ENCODE peak calls at places on chromosome 19, in five cellular contexts. One of them, this sample, is unnamed.

GRCh38 chr19:4586691-4587090 is 27.2 kb upstream of the SEMA6B start:
- DNase-seq in breast epithelium: no peak
- DNase-seq in mucosa of descending colon: no peak
- DNase-seq in bronchial epithelial cell: no peak
- DNase-seq in cardiac fibroblast: no peak
- DNase-seq in this sample: no peak

GRCh38 chr19:46023311-46023779 is 492 bp upstream of the PGLYRP1 start:
- DNase-seq in breast epithelium: no peak
- DNase-seq in mucosa of descending colon: no peak
- DNase-seq in bronchial epithelial cell: no peak
- DNase-seq in cardiac fibroblast: no peak
- DNase-seq in this sample: no peak

GRCh38 chr19:42657551-42657950 is 62.8 kb upstream of the CEACAM8 start:
- DNase-seq in breast epithelium: no peak
- DNase-seq in mucosa of descending colon: no peak
- DNase-seq in bronchial epithelial cell: peak; percentile 41
- DNase-seq in cardiac fibroblast: peak; percentile 49
- DNase-seq in this sample: peak; percentile 12

GRCh38 chr19:47540748-47541147 is 25.9 kb upstream of the NAPA start:
- DNase-seq in breast epithelium: no peak
- DNase-seq in mucosa of descending colon: no peak
- DNase-seq in bronchial epithelial cell: peak; percentile 11
- DNase-seq in cardiac fibroblast: peak; percentile 53
- DNase-seq in this sample: no peak

GRCh38 chr19:55149078-55150003 is at the start of gene TNNT1:
- DNase-seq in breast epithelium: no peak
- DNase-seq in mucosa of descending colon: no peak
- DNase-seq in bronchial epithelial cell: no peak
- DNase-seq in cardiac fibroblast: no peak
- DNase-seq in this sample: peak; percentile 20

GRCh38 chr19:13025819-13026477 is 30.7 kb downstream of the NFIX start:
- DNase-seq in breast epithelium: no peak
- DNase-seq in mucosa of descending colon: no peak
- DNase-seq in bronchial epithelial cell: no peak
- DNase-seq in cardiac fibroblast: no peak
- DNase-seq in this sample: no peak

GRCh38 chr19:8025321-8025720 is 19.9 kb upstream of the ELAVL1 start:
- DNase-seq in breast epithelium: no peak
- DNase-seq in mucosa of descending colon: no peak
- DNase-seq in bronchial epithelial cell: no peak
- DNase-seq in cardiac fibroblast: no peak
- DNase-seq in this sample: no peak

GRCh38 chr19:47663911-47664771 is 49.1 kb upstream of the EHD2 start:
- DNase-seq in breast epithelium: peak; percentile 66
- DNase-seq in mucosa of descending colon: peak; percentile 55
- DNase-seq in bronchial epithelial cell: peak; percentile 90
- DNase-seq in cardiac fibroblast: peak; percentile 99
- DNase-seq in this sample: peak; percentile 52

GRCh38 chr19:28454083-28454482 is 758.9 kb downstream of the UQCRFS1 start:
- DNase-seq in breast epithelium: no peak
- DNase-seq in mucosa of descending colon: no peak
- DNase-seq in bronchial epithelial cell: peak; percentile 17
- DNase-seq in cardiac fibroblast: peak; percentile 15
- DNase-seq in this sample: no peak

GRCh38 chr19:3573162-3573857 is 566 bp downstream of the HMG20B start:
- DNase-seq in breast epithelium: no peak
- DNase-seq in mucosa of descending colon: peak; percentile 41
- DNase-seq in bronchial epithelial cell: no peak
- DNase-seq in cardiac fibroblast: no peak
- DNase-seq in this sample: no peak

GRCh38 chr19:7658219-7658686 is 10.6 kb upstream of the RETN start:
- DNase-seq in breast epithelium: no peak
- DNase-seq in mucosa of descending colon: no peak
- DNase-seq in bronchial epithelial cell: no peak
- DNase-seq in cardiac fibroblast: no peak
- DNase-seq in this sample: no peak

GRCh38 chr19:7862413-7862951 is 11.7 kb downstream of the PRR36 start:
- DNase-seq in breast epithelium: peak; percentile 65
- DNase-seq in mucosa of descending colon: peak; percentile 83
- DNase-seq in bronchial epithelial cell: peak; percentile 29
- DNase-seq in cardiac fibroblast: peak; percentile 26
- DNase-seq in this sample: no peak

GRCh38 chr19:28715157-28715556 is 497.8 kb downstream of the UQCRFS1 start:
- DNase-seq in breast epithelium: no peak
- DNase-seq in mucosa of descending colon: no peak
- DNase-seq in bronchial epithelial cell: no peak
- DNase-seq in cardiac fibroblast: no peak
- DNase-seq in this sample: no peak

GRCh38 chr19:11045536-11045935 is 43.7 kb upstream of the LDLR start:
- DNase-seq in breast epithelium: no peak
- DNase-seq in mucosa of descending colon: no peak
- DNase-seq in bronchial epithelial cell: no peak
- DNase-seq in cardiac fibroblast: no peak
- DNase-seq in this sample: no peak

GRCh38 chr19:5128932-5129389 is 160.0 kb downstream of the KDM4B start:
- DNase-seq in breast epithelium: no peak
- DNase-seq in mucosa of descending colon: no peak
- DNase-seq in bronchial epithelial cell: no peak
- DNase-seq in cardiac fibroblast: no peak
- DNase-seq in this sample: no peak

GRCh38 chr19:45171211-45171623 is 6.8 kb downstream of the TRAPPC6A start:
- DNase-seq in breast epithelium: no peak
- DNase-seq in mucosa of descending colon: no peak
- DNase-seq in bronchial epithelial cell: no peak
- DNase-seq in cardiac fibroblast: peak; percentile 22
- DNase-seq in this sample: no peak

GRCh38 chr19:13918726-13919411 is 12.9 kb downstream of the CC2D1A start:
- DNase-seq in breast epithelium: no peak
- DNase-seq in mucosa of descending colon: no peak
- DNase-seq in bronchial epithelial cell: no peak
- DNase-seq in cardiac fibroblast: no peak
- DNase-seq in this sample: no peak

GRCh38 chr19:55549500-55550320 is 4.4 kb upstream of the SBK3 start:
- DNase-seq in breast epithelium: no peak
- DNase-seq in mucosa of descending colon: peak; percentile 27
- DNase-seq in bronchial epithelial cell: peak; percentile 88
- DNase-seq in cardiac fibroblast: peak; percentile 94
- DNase-seq in this sample: peak; percentile 56

GRCh38 chr19:38587562-38587961 is 30.2 kb downstream of the MAP4K1 start:
- DNase-seq in breast epithelium: no peak
- DNase-seq in mucosa of descending colon: no peak
- DNase-seq in bronchial epithelial cell: no peak
- DNase-seq in cardiac fibroblast: no peak
- DNase-seq in this sample: no peak

GRCh38 chr19:37218592-37218935 is 550 bp downstream of the ZNF383 start:
- DNase-seq in breast epithelium: no peak
- DNase-seq in mucosa of descending colon: peak; percentile 9
- DNase-seq in bronchial epithelial cell: no peak
- DNase-seq in cardiac fibroblast: no peak
- DNase-seq in this sample: no peak

GRCh38 chr19:10379880-10380310 is 477 bp downstream of the TYK2 start:
- DNase-seq in breast epithelium: no peak
- DNase-seq in mucosa of descending colon: no peak
- DNase-seq in bronchial epithelial cell: no peak
- DNase-seq in cardiac fibroblast: no peak
- DNase-seq in this sample: no peak

GRCh38 chr19:15123900-15124299 is 16.7 kb downstream of the SYDE1 start:
- DNase-seq in breast epithelium: peak; percentile 76
- DNase-seq in mucosa of descending colon: peak; percentile 45
- DNase-seq in bronchial epithelial cell: no peak
- DNase-seq in cardiac fibroblast: no peak
- DNase-seq in this sample: no peak

GRCh38 chr19:6227941-6228325 is 51.8 kb downstream of the MLLT1 start:
- DNase-seq in breast epithelium: no peak
- DNase-seq in mucosa of descending colon: no peak
- DNase-seq in bronchial epithelial cell: no peak
- DNase-seq in cardiac fibroblast: no peak
- DNase-seq in this sample: no peak

GRCh38 chr19:46951236-46951986 is 68.2 kb upstream of the NPAS1 start:
- DNase-seq in breast epithelium: no peak
- DNase-seq in mucosa of descending colon: peak; percentile 91
- DNase-seq in bronchial epithelial cell: peak; percentile 97
- DNase-seq in cardiac fibroblast: peak; percentile 91
- DNase-seq in this sample: peak; percentile 22

GRCh38 chr19:55676384-55676783 is 1.4 kb downstream of the EPN1 start:
- DNase-seq in breast epithelium: no peak
- DNase-seq in mucosa of descending colon: no peak
- DNase-seq in bronchial epithelial cell: peak; percentile 30
- DNase-seq in cardiac fibroblast: peak; percentile 32
- DNase-seq in this sample: no peak

GRCh38 chr19:27774827-27775226 is 1438.1 kb downstream of the UQCRFS1 start:
- DNase-seq in breast epithelium: no peak
- DNase-seq in mucosa of descending colon: no peak
- DNase-seq in bronchial epithelial cell: no peak
- DNase-seq in cardiac fibroblast: peak; percentile 29
- DNase-seq in this sample: no peak

GRCh38 chr19:19267305-19267704 is 5.8 kb downstream of the TM6SF2 start:
- DNase-seq in breast epithelium: no peak
- DNase-seq in mucosa of descending colon: no peak
- DNase-seq in bronchial epithelial cell: no peak
- DNase-seq in cardiac fibroblast: no peak
- DNase-seq in this sample: no peak
- TF ChIP-seq CTCF in breast epithelium: no peak
- TF ChIP-seq CTCF in mucosa of descending colon: no peak
- TF ChIP-seq CTCF in bronchial epithelial cell: no peak
- TF ChIP-seq CTCF in cardiac fibroblast: no peak
- TF ChIP-seq CTCF in this sample: no peak

GRCh38 chr19:18063463-18063862 is 23.3 kb downstream of the IL12RB1 start:
- DNase-seq in breast epithelium: no peak
- DNase-seq in mucosa of descending colon: no peak
- DNase-seq in bronchial epithelial cell: peak; percentile 16
- DNase-seq in cardiac fibroblast: peak; percentile 32
- DNase-seq in this sample: no peak
- TF ChIP-seq CTCF in breast epithelium: no peak
- TF ChIP-seq CTCF in mucosa of descending colon: no peak
- TF ChIP-seq CTCF in bronchial epithelial cell: peak; percentile 19
- TF ChIP-seq CTCF in cardiac fibroblast: no peak
- TF ChIP-seq CTCF in this sample: no peak

GRCh38 chr19:17002455-17002854 is 24.2 kb downstream of the CPAMD8 start:
- DNase-seq in breast epithelium: no peak
- DNase-seq in mucosa of descending colon: no peak
- DNase-seq in bronchial epithelial cell: no peak
- DNase-seq in cardiac fibroblast: no peak
- DNase-seq in this sample: no peak
- TF ChIP-seq CTCF in breast epithelium: no peak
- TF ChIP-seq CTCF in mucosa of descending colon: no peak
- TF ChIP-seq CTCF in bronchial epithelial cell: no peak
- TF ChIP-seq CTCF in cardiac fibroblast: no peak
- TF ChIP-seq CTCF in this sample: no peak

GRCh38 chr19:23283925-23284324 is 33.7 kb upstream of the ZNF724 start:
- DNase-seq in breast epithelium: peak; percentile 61
- DNase-seq in mucosa of descending colon: peak; percentile 80
- DNase-seq in bronchial epithelial cell: peak; percentile 15
- DNase-seq in cardiac fibroblast: peak; percentile 67
- DNase-seq in this sample: peak; percentile 32

GRCh38 chr19:23285948-23286347 is 35.8 kb upstream of the ZNF724 start:
- DNase-seq in breast epithelium: no peak
- DNase-seq in mucosa of descending colon: no peak
- DNase-seq in bronchial epithelial cell: no peak
- DNase-seq in cardiac fibroblast: no peak
- DNase-seq in this sample: no peak

GRCh38 chr19:23281663-23282276 is 31.6 kb upstream of the ZNF724 start:
- DNase-seq in breast epithelium: no peak
- DNase-seq in mucosa of descending colon: no peak
- DNase-seq in bronchial epithelial cell: no peak
- DNase-seq in cardiac fibroblast: no peak
- DNase-seq in this sample: no peak

GRCh38 chr19:23287620-23288019 is 37.4 kb upstream of the ZNF724 start:
- DNase-seq in breast epithelium: no peak
- DNase-seq in mucosa of descending colon: no peak
- DNase-seq in bronchial epithelial cell: no peak
- DNase-seq in cardiac fibroblast: no peak
- DNase-seq in this sample: no peak

DNA sequence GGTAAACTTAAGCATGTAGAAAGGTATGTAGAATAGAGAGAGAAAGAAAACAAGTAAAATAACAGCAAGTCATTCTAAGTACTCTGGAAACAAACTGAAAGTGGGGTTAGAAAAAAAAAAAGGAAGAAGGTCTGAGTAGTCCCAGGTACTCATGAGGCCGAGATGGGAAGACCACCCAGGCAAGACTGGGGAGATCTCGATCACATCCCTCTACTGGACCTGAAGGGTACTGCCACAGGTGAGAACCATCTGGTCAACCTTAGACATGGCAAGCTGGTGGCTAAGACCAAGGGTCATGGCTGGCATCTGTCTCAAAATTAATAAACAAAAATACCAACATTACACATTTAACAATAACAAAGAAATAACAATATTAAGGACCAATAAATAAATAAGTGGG is 36.3 kb upstream of the ZNF724 start:
- DNase-seq in breast epithelium: no peak
- DNase-seq in mucosa of descending colon: no peak
- DNase-seq in bronchial epithelial cell: no peak
- DNase-seq in cardiac fibroblast: no peak
- DNase-seq in this sample: no peak
- TF ChIP-seq CTCF in breast epithelium: no peak
- TF ChIP-seq CTCF in mucosa of descending colon: no peak
- TF ChIP-seq CTCF in bronchial epithelial cell: peak; percentile 12
- TF ChIP-seq CTCF in cardiac fibroblast: peak; percentile 38
- TF ChIP-seq CTCF in this sample: no peak

GRCh38 chr19:33325920-33326319 is 23.6 kb upstream of the CEBPA start:
- DNase-seq in breast epithelium: no peak
- DNase-seq in mucosa of descending colon: no peak
- DNase-seq in bronchial epithelial cell: no peak
- DNase-seq in cardiac fibroblast: peak; percentile 43
- DNase-seq in this sample: no peak

GRCh38 chr19:33332248-33332647 is 29.9 kb upstream of the CEBPA start:
- DNase-seq in breast epithelium: no peak
- DNase-seq in mucosa of descending colon: no peak
- DNase-seq in bronchial epithelial cell: no peak
- DNase-seq in cardiac fibroblast: no peak
- DNase-seq in this sample: no peak

GRCh38 chr19:33329727-33330126 is 27.4 kb upstream of the CEBPA start:
- DNase-seq in breast epithelium: no peak
- DNase-seq in mucosa of descending colon: no peak
- DNase-seq in bronchial epithelial cell: no peak
- DNase-seq in cardiac fibroblast: no peak
- DNase-seq in this sample: no peak

GRCh38 chr19:33333151-33333550 is 30.8 kb upstream of the CEBPA start:
- DNase-seq in breast epithelium: no peak
- DNase-seq in mucosa of descending colon: no peak
- DNase-seq in bronchial epithelial cell: no peak
- DNase-seq in cardiac fibroblast: no peak
- DNase-seq in this sample: no peak

DNA sequence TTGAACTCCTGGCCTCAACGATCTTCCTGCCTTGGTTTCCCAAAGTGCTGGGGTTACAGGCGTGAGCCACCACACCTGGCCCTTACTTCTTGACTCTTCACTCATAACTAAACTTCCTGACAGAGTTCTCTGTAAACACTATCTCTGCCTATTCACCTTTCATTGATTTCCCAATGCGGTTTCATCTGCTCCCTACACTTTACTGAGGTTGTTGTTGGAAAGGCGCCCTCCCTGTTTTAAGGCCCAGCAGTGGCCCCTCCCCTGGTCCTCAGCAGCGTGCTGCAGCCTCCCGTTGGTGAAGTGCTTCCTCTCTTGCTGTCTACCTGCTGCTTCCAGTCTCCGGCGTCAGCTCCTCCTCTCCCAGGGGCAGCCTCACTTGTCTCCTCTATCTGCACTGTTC is 26.7 kb upstream of the CEBPA start:
- DNase-seq in breast epithelium: no peak
- DNase-seq in mucosa of descending colon: no peak
- DNase-seq in bronchial epithelial cell: no peak
- DNase-seq in cardiac fibroblast: no peak
- DNase-seq in this sample: no peak
- TF ChIP-seq CTCF in breast epithelium: no peak
- TF ChIP-seq CTCF in mucosa of descending colon: no peak
- TF ChIP-seq CTCF in bronchial epithelial cell: no peak
- TF ChIP-seq CTCF in cardiac fibroblast: no peak
- TF ChIP-seq CTCF in this sample: no peak